ENCODE peak calls at places on chromosomes 7 and 10, in ten cellular contexts. U is CD8-positive, alpha-beta T cell; T is A549; X is mammary epithelial cell; S is astrocyte; L is ascending aorta; A is sigmoid colon; P is IMR-90; Z is endothelial cell of umbilical vein; V is body of pancreas. Q is an unnamed sample.

GRCh38 chr10:98403812-98404504 is 11.0 kb downstream of the PYROXD2 start:
- DNase-seq in Z (no peak), X (peak), T (no peak), A (no peak), L (no peak), V (no peak), S (peak), U (no peak), P (peak), Q (no peak)

GRCh38 chr7:80790877-80791276 is 128.0 kb downstream of the SEMA3C start:
- DNase-seq in S (no peak), U (no peak), V (no peak), X (no peak), P (no peak), Z (no peak), T (no peak), A (peak), L (no peak), Q (no peak)

GRCh38 chr10:59895629-59896116 is 10.7 kb downstream of the CCDC6 start:
- DNase-seq in A (peak), X (no peak), Z (no peak), P (peak), U (no peak), L (no peak), V (peak), S (peak), T (no peak), Q (peak)

GRCh38 chr10:24824124-24824523 is 100.4 kb upstream of the ARHGAP21 start:
- DNase-seq in Z (peak), P (peak), T (peak), S (no peak), X (peak), U (no peak), A (no peak), V (no peak), L (no peak), Q (no peak)

GRCh38 chr7:158110034-158110590 is 477.5 kb downstream of the PTPRN2 start:
- DNase-seq in S (no peak), U (peak), A (no peak), Z (no peak), V (no peak), P (no peak), X (no peak), L (no peak), T (no peak), Q (no peak)

GRCh38 chr10:114653926-114654325 is 4.1 kb downstream of the ABLIM1 start:
- DNase-seq in P (no peak), V (no peak), A (no peak), L (no peak), U (no peak), X (no peak), T (no peak), Z (peak), S (no peak), Q (no peak)

GRCh38 chr10:95513941-95514392 is 47.2 kb downstream of the SORBS1 start:
- DNase-seq in L (peak), P (peak), A (peak), Z (peak), T (peak), X (peak), S (peak), U (no peak), V (peak), Q (no peak)

GRCh38 chr10:110220383-110220782 is 13.0 kb downstream of the MXI1 start:
- DNase-seq in Z (no peak), X (no peak), T (no peak), U (no peak), L (no peak), P (no peak), V (peak), A (peak), S (no peak), Q (no peak)

GRCh38 chr7:55448526-55448925 is 83.4 kb downstream of the LANCL2 start:
- DNase-seq in X (no peak), V (no peak), S (no peak), A (no peak), L (no peak), Z (no peak), T (no peak), U (no peak), P (no peak), Q (no peak)

GRCh38 chr7:137390076-137390475 is 46.5 kb upstream of the PTN start:
- DNase-seq in T (no peak), P (no peak), S (no peak), V (no peak), Z (no peak), A (no peak), X (no peak), L (no peak), U (no peak), Q (no peak)

GRCh38 chr7:64849250-64849923 is 53.7 kb upstream of the ZNF273 start:
- DNase-seq in A (no peak), L (no peak), V (no peak), P (peak), T (no peak), X (peak), U (no peak), S (peak), Z (no peak), Q (no peak)

GRCh38 chr7:154832557-154833138 is 170.3 kb downstream of the PAXIP1 start:
- DNase-seq in Z (no peak), X (no peak), V (no peak), P (no peak), A (no peak), T (peak), S (no peak), U (no peak), L (no peak), Q (peak)

GRCh38 chr7:40437936-40438634 is 303.3 kb downstream of the SUGCT start:
- DNase-seq in Z (no peak), P (peak), L (no peak), T (no peak), S (peak), V (no peak), X (no peak), U (no peak), A (no peak), Q (no peak)

GRCh38 chr7:876077-876971 is at the start of gene GET4:
- DNase-seq in X (peak), L (peak), A (peak), Z (peak), T (peak), S (peak), U (peak), V (peak), P (peak), Q (peak)
- TF ChIP-seq CTCF in X (peak), L (peak), A (no peak), Z (no peak), T (peak), S (no peak), U (no peak), V (peak), P (peak), Q (no peak)

DNA sequence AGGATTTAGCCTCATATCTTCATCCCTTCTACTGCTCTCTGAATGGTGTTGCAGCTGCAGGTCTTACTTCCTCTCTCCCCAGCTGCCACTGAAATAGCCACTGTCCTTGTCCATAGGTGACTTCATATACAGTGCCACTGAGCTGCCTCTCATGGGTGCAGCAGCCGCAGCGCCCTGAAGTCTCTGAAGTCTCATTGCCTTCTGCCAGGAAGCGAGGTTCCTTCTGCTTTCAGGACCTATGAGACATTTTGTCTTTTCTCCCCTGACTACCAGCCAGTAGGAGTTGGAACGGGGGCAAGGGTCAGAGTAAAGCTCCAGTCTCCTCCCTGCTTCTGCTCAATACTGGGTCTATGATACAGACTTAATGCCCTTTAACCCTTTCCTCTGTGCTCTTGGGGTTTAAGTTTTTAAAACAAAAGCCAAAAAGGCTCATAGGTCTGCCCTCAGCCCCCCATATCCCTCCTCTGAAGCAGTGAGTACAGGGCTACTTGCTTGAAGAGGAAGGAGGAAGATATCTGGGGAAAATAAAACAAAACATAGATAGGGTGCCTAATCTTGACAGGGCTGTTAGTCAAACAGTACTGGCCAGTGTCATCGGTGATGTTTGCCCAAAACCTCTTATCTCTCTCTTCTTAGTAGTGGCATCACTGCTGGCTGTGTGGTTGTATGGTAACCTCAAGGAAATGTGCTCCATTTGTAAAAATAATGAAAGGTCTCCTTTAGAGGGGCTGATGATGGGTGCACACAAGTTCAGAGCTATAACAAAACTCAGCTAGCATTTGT is 7.1 kb downstream of the PLCE1 start:
- DNase-seq in S (no peak), U (no peak), T (no peak), V (no peak), P (no peak), Z (no peak), A (no peak), L (no peak), X (no peak), Q (peak)
- H3K27ac ChIP-seq in S (no peak), U (no peak), T (peak), V (no peak), P (no peak), Z (no peak), A (peak), L (peak), X (no peak), Q (peak)

GRCh38 chr7:38890597-38890996 is 18.4 kb downstream of the VPS41 start:
- DNase-seq in X (no peak), A (no peak), S (no peak), T (no peak), L (no peak), V (no peak), Z (no peak), P (no peak), U (no peak), Q (no peak)

GRCh38 chr7:38886265-38886664 is 22.7 kb downstream of the VPS41 start:
- DNase-seq in Z (no peak), S (no peak), P (no peak), L (no peak), A (no peak), V (no peak), U (no peak), T (no peak), X (no peak), Q (no peak)

GRCh38 chr7:38889079-38889478 is 19.9 kb downstream of the VPS41 start:
- DNase-seq in X (no peak), P (no peak), L (no peak), S (no peak), Z (no peak), V (no peak), A (no peak), U (no peak), T (no peak), Q (no peak)

GRCh38 chr7:38893061-38893460 is 15.9 kb downstream of the VPS41 start:
- DNase-seq in P (peak), Z (no peak), U (no peak), L (no peak), S (peak), A (no peak), T (no peak), X (peak), V (no peak), Q (no peak)

DNA sequence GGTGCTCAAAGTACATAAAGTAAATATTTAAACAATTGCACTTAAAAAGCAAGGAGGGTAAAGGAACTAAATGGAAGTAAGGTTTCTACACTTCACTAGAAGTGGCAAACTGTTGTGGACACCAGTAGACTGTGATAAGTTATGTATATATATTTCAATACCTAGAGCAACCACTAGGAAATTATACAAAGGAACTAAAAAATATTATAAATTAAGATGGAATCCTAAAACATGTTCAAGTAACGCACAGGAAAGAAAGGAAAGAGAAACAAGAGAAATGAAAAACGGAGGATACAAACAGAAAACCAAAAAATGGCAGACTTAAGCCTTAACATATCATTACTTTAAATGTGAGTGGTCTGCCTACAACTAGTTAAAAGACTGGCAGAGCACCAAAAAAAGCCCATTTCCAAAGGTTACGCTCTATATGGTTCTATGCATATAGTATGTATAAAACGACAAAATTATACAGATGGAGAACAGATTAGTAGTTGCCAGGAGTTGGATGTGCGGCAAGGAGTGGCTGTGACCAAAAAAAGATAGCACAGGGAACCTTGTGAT is 19.0 kb downstream of the VPS41 start:
- DNase-seq in U (no peak), Z (no peak), V (no peak), S (no peak), P (no peak), A (no peak), X (no peak), L (no peak), T (no peak), Q (no peak)
- TF ChIP-seq CTCF in U (peak), Z (no peak), V (no peak), S (no peak), P (no peak), A (no peak), X (peak), L (no peak), T (no peak), Q (peak)

DNA sequence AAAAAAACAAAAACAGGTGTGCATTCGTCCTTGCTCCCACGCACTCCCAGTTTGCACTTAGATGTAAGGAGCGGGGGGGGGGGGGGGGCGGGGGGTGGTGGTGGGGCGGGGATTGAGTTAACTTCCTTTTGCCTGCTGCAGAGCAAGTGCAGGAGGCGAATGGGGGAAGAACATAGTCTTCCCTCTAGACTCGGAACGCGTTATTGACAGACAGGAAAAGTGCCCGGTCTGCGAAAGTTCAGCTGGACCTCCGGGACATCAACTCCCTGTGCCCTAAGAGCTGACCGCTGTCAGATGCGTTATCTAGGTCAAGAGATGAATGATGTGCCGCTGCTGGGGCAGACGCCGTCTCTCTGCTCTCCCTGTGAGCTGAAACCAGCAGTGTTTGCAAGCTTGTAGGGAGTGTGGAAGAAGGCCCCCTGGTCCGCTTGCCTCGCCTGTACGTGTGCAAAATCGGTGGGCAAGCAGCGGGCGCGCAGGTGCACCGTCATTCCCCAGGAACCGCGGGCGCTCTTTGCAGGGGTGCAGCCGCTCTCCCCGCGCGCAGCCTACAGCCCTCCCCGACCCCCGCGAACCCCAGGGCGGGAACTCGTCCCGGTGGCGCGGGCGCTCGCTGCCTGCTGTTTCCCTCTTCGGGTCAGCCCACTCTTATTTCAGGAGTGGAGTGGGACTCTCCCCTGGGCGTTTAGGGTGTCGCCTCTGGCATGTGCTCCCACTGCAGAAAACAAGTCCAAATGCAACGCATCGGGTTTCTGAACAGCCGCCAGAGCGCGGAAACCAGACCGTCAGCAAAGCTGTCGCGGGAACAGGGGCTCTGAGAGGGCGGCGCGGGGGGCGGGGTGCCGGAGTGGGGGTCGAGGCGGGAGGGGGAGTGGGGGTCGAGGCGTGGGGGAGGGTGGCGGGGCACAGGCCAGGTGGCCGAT is 1.9 kb upstream of the PFKFB3 start:
- DNase-seq in X (peak), A (peak), V (peak), S (no peak), P (peak), T (peak), L (no peak), U (no peak), Z (peak), Q (peak)
- H3K27ac ChIP-seq in X (no peak), A (peak), V (peak), S (no peak), P (peak), T (peak), L (peak), U (peak), Z (no peak), Q (peak)

GRCh38 chr10:74991435-74991834 is 120.0 kb upstream of the SAMD8 start:
- DNase-seq in U (no peak), X (peak), L (no peak), Z (no peak), P (no peak), V (no peak), T (peak), S (no peak), A (no peak), Q (no peak)
- TF ChIP-seq CTCF in U (peak), X (peak), L (no peak), Z (no peak), P (peak), V (peak), T (peak), S (peak), A (no peak), Q (peak)

GRCh38 chr10:14670551-14671240 is 104.0 kb downstream of the FAM107B start:
- DNase-seq in L (no peak), T (peak), A (peak), Z (no peak), U (peak), X (no peak), S (no peak), P (peak), V (no peak), Q (no peak)
- H3K27ac ChIP-seq in L (no peak), T (peak), A (peak), Z (no peak), U (no peak), X (no peak), S (no peak), P (peak), V (no peak), Q (no peak)

GRCh38 chr7:51601461-51601860 is 284.9 kb upstream of the COBL start:
- DNase-seq in L (no peak), T (no peak), V (no peak), Z (no peak), X (no peak), U (no peak), A (no peak), S (no peak), P (no peak), Q (no peak)
- TF ChIP-seq CTCF in L (no peak), T (no peak), V (no peak), Z (no peak), X (no peak), U (no peak), A (no peak), S (no peak), P (no peak), Q (no peak)

GRCh38 chr10:28331821-28332220 is 29.0 kb upstream of the MPP7 start:
- DNase-seq in L (no peak), P (peak), V (peak), T (no peak), Z (peak), X (peak), U (no peak), S (peak), A (no peak), Q (no peak)

GRCh38 chr10:28328346-28328745 is 25.5 kb upstream of the MPP7 start:
- DNase-seq in S (peak), A (no peak), P (peak), X (no peak), Z (no peak), V (no peak), U (no peak), L (no peak), T (no peak), Q (no peak)

GRCh38 chr10:28326516-28327493 is 23.9 kb upstream of the MPP7 start:
- DNase-seq in P (peak), X (peak), U (no peak), T (no peak), A (peak), Z (peak), S (peak), V (peak), L (peak), Q (no peak)

GRCh38 chr10:28332699-28333098 is 29.8 kb upstream of the MPP7 start:
- DNase-seq in T (no peak), S (no peak), L (no peak), U (no peak), A (no peak), X (no peak), Z (no peak), P (no peak), V (no peak), Q (no peak)

DNA sequence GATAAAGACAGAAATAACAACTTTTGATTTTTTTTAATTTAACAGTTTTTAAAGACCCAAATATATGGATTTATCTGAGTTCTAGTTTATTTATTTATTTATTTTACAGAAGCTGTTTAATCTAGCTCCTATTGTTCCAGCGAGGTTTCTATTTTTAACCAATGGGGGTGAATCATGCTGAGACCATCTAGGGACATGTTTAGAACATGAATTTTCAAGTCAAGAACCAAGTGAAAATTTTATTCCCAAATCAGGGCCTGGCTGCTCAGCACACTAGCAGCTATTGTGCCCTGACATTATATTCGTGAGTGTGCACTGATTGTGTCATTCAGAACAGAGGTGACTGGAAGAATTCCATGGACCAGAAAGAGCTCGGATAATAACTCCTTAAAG is 24.6 kb upstream of the MPP7 start:
- DNase-seq in X (peak), A (no peak), Z (peak), L (no peak), T (no peak), P (peak), V (no peak), U (no peak), S (peak), Q (no peak)
- H3K27ac ChIP-seq in X (peak), A (peak), Z (no peak), L (peak), T (no peak), P (no peak), V (peak), U (no peak), S (peak), Q (no peak)